ENCODE peak calls at places on chromosomes 11 and 22, in seven cellular contexts. One of them, this sample, is unnamed.
A peak's percentile ranks its signal among the peaks of the same experiment; 100 is the strongest.

GRCh38 chr22:42702675-42703074 is 18.0 kb downstream of the A4GALT start:
- DNase-seq in cardiac fibroblast: no peak
- DNase-seq in AG10803: no peak
- DNase-seq in IMR-90: no peak
- DNase-seq in fibroblast of mammary gland: no peak
- DNase-seq in fibroblast of pulmonary artery: no peak
- DNase-seq in AG09309: no peak
- DNase-seq in this sample: no peak

GRCh38 chr11:111097191-111097590 is 148.3 kb upstream of the POU2AF2 start:
- DNase-seq in cardiac fibroblast: peak; percentile 53
- DNase-seq in AG10803: peak; percentile 17
- DNase-seq in IMR-90: peak; percentile 62
- DNase-seq in fibroblast of mammary gland: peak; percentile 42
- DNase-seq in fibroblast of pulmonary artery: peak; percentile 66
- DNase-seq in AG09309: no peak
- DNase-seq in this sample: peak; percentile 66

GRCh38 chr22:17942721-17943120 is 81.6 kb downstream of the MICAL3 start:
- DNase-seq in cardiac fibroblast: no peak
- DNase-seq in AG10803: no peak
- DNase-seq in IMR-90: no peak
- DNase-seq in fibroblast of mammary gland: no peak
- DNase-seq in fibroblast of pulmonary artery: no peak
- DNase-seq in AG09309: no peak
- DNase-seq in this sample: no peak

GRCh38 chr22:20536590-20537324 is 29.3 kb downstream of the MED15 start:
- DNase-seq in cardiac fibroblast: peak; percentile 18
- DNase-seq in AG10803: no peak
- DNase-seq in IMR-90: no peak
- DNase-seq in fibroblast of mammary gland: peak; percentile 18
- DNase-seq in fibroblast of pulmonary artery: no peak
- DNase-seq in AG09309: no peak
- DNase-seq in this sample: no peak

GRCh38 chr11:130772266-130773227 is 143.7 kb downstream of the SNX19 start:
- DNase-seq in cardiac fibroblast: peak; percentile 95
- DNase-seq in AG10803: peak; percentile 97
- DNase-seq in IMR-90: peak; percentile 97
- DNase-seq in fibroblast of mammary gland: peak; percentile 100
- DNase-seq in fibroblast of pulmonary artery: peak; percentile 92
- DNase-seq in AG09309: peak; percentile 90
- DNase-seq in this sample: peak; percentile 99

GRCh38 chr11:123429336-123429735 is 733 bp upstream of the GRAMD1B start:
- DNase-seq in cardiac fibroblast: peak; percentile 90
- DNase-seq in AG10803: peak; percentile 87
- DNase-seq in IMR-90: peak; percentile 86
- DNase-seq in fibroblast of mammary gland: peak; percentile 58
- DNase-seq in fibroblast of pulmonary artery: no peak
- DNase-seq in AG09309: peak; percentile 48
- DNase-seq in this sample: peak; percentile 67

GRCh38 chr11:134069426-134069921 is 602 bp downstream of the JAM3 start:
- DNase-seq in cardiac fibroblast: peak; percentile 21
- DNase-seq in AG10803: peak; percentile 27
- DNase-seq in IMR-90: peak; percentile 31
- DNase-seq in fibroblast of mammary gland: peak; percentile 12
- DNase-seq in fibroblast of pulmonary artery: peak; percentile 31
- DNase-seq in AG09309: no peak
- DNase-seq in this sample: peak; percentile 65

GRCh38 chr11:130315354-130315970 is 745 bp upstream of the ZBTB44 start:
- DNase-seq in cardiac fibroblast: no peak
- DNase-seq in AG10803: no peak
- DNase-seq in IMR-90: no peak
- DNase-seq in fibroblast of mammary gland: no peak
- DNase-seq in fibroblast of pulmonary artery: no peak
- DNase-seq in AG09309: no peak
- DNase-seq in this sample: no peak

GRCh38 chr11:24619900-24620299 is 123.0 kb downstream of the LUZP2 start:
- DNase-seq in cardiac fibroblast: no peak
- DNase-seq in AG10803: no peak
- DNase-seq in IMR-90: no peak
- DNase-seq in fibroblast of mammary gland: no peak
- DNase-seq in fibroblast of pulmonary artery: no peak
- DNase-seq in AG09309: no peak
- DNase-seq in this sample: no peak

GRCh38 chr22:23767673-23768548 is at the start of gene CHCHD10:
- DNase-seq in cardiac fibroblast: peak; percentile 79
- DNase-seq in AG10803: peak; percentile 64
- DNase-seq in IMR-90: peak; percentile 50
- DNase-seq in fibroblast of mammary gland: peak; percentile 74
- DNase-seq in fibroblast of pulmonary artery: peak; percentile 75
- DNase-seq in AG09309: no peak
- DNase-seq in this sample: peak; percentile 91

GRCh38 chr11:124442847-124443246 is 2.6 kb downstream of the OR8B8 start:
- DNase-seq in cardiac fibroblast: no peak
- DNase-seq in AG10803: no peak
- DNase-seq in IMR-90: no peak
- DNase-seq in fibroblast of mammary gland: no peak
- DNase-seq in fibroblast of pulmonary artery: no peak
- DNase-seq in AG09309: no peak
- DNase-seq in this sample: no peak

GRCh38 chr11:61518032-61518795 is 9.7 kb downstream of the LRRC10B start:
- DNase-seq in cardiac fibroblast: no peak
- DNase-seq in AG10803: no peak
- DNase-seq in IMR-90: no peak
- DNase-seq in fibroblast of mammary gland: no peak
- DNase-seq in fibroblast of pulmonary artery: no peak
- DNase-seq in AG09309: no peak
- DNase-seq in this sample: no peak

GRCh38 chr11:14422052-14422813 is 63.2 kb upstream of the RRAS2 start:
- DNase-seq in cardiac fibroblast: peak; percentile 99
- DNase-seq in AG10803: peak; percentile 100
- DNase-seq in IMR-90: peak; percentile 100
- DNase-seq in fibroblast of mammary gland: peak; percentile 99
- DNase-seq in fibroblast of pulmonary artery: peak; percentile 99
- DNase-seq in AG09309: peak; percentile 96
- DNase-seq in this sample: peak; percentile 100

GRCh38 chr11:123188508-123189165 is 6.4 kb downstream of the CLMP start:
- DNase-seq in cardiac fibroblast: peak; percentile 86
- DNase-seq in AG10803: peak; percentile 69
- DNase-seq in IMR-90: peak; percentile 99
- DNase-seq in fibroblast of mammary gland: peak; percentile 100
- DNase-seq in fibroblast of pulmonary artery: peak; percentile 85
- DNase-seq in AG09309: no peak
- DNase-seq in this sample: peak; percentile 96

GRCh38 chr11:69694781-69695180 is 9.0 kb downstream of the FGF19 start:
- DNase-seq in cardiac fibroblast: no peak
- DNase-seq in AG10803: no peak
- DNase-seq in IMR-90: no peak
- DNase-seq in fibroblast of mammary gland: no peak
- DNase-seq in fibroblast of pulmonary artery: no peak
- DNase-seq in AG09309: no peak
- DNase-seq in this sample: no peak

GRCh38 chr11:132049205-132049604 is 678.8 kb downstream of the NTM start:
- DNase-seq in cardiac fibroblast: no peak
- DNase-seq in AG10803: no peak
- DNase-seq in IMR-90: no peak
- DNase-seq in fibroblast of mammary gland: no peak
- DNase-seq in fibroblast of pulmonary artery: no peak
- DNase-seq in AG09309: no peak
- DNase-seq in this sample: no peak

GRCh38 chr11:69472053-69472765 is 9.3 kb upstream of the LINC01488 start:
- DNase-seq in cardiac fibroblast: no peak
- DNase-seq in AG10803: no peak
- DNase-seq in IMR-90: no peak
- DNase-seq in fibroblast of mammary gland: no peak
- DNase-seq in fibroblast of pulmonary artery: no peak
- DNase-seq in AG09309: no peak
- DNase-seq in this sample: no peak

GRCh38 chr11:128061321-128061871 is 526.0 kb downstream of the ETS1 start:
- DNase-seq in cardiac fibroblast: no peak
- DNase-seq in AG10803: peak; percentile 39
- DNase-seq in IMR-90: peak; percentile 71
- DNase-seq in fibroblast of mammary gland: peak; percentile 48
- DNase-seq in fibroblast of pulmonary artery: peak; percentile 47
- DNase-seq in AG09309: no peak
- DNase-seq in this sample: peak; percentile 42

GRCh38 chr11:15208570-15209222 is 94.0 kb downstream of the INSC start:
- DNase-seq in cardiac fibroblast: peak; percentile 73
- DNase-seq in AG10803: peak; percentile 61
- DNase-seq in IMR-90: peak; percentile 53
- DNase-seq in fibroblast of mammary gland: peak; percentile 60
- DNase-seq in fibroblast of pulmonary artery: peak; percentile 73
- DNase-seq in AG09309: no peak
- DNase-seq in this sample: peak; percentile 57

DNA sequence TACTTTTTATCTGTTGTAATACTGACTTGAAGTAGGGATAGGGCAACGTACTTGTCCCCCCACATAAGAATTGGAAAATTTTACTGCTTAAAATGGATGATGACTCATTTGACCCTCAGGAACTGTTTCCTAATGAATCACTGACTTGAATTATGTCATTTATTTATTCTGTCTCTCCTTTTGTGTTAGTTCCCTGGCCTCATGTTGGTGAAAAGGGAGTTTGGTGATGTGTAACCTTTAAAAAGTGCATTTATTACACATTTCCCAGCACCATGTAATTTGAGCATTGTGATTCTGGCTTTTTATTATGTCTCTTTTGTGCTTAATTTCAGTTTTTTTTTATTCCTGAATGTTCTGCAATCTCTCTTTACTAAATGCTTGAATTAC is 20.3 kb upstream of the PGM2L1 start:
- DNase-seq in cardiac fibroblast: peak; percentile 89
- DNase-seq in AG10803: peak; percentile 37
- DNase-seq in IMR-90: peak; percentile 82
- DNase-seq in fibroblast of mammary gland: peak; percentile 81
- DNase-seq in fibroblast of pulmonary artery: peak; percentile 81
- DNase-seq in AG09309: peak; percentile 55
- DNase-seq in this sample: peak; percentile 76
- H3K4me3 ChIP-seq in cardiac fibroblast: no peak overlapping the region
- H3K4me3 ChIP-seq in AG10803: no peak overlapping the region
- H3K4me3 ChIP-seq in IMR-90: no peak overlapping the region
- H3K4me3 ChIP-seq in fibroblast of mammary gland: no peak overlapping the region
- H3K4me3 ChIP-seq in fibroblast of pulmonary artery: no peak overlapping the region
- H3K4me3 ChIP-seq in AG09309: no peak overlapping the region
- H3K4me3 ChIP-seq in this sample: no peak overlapping the region

DNA sequence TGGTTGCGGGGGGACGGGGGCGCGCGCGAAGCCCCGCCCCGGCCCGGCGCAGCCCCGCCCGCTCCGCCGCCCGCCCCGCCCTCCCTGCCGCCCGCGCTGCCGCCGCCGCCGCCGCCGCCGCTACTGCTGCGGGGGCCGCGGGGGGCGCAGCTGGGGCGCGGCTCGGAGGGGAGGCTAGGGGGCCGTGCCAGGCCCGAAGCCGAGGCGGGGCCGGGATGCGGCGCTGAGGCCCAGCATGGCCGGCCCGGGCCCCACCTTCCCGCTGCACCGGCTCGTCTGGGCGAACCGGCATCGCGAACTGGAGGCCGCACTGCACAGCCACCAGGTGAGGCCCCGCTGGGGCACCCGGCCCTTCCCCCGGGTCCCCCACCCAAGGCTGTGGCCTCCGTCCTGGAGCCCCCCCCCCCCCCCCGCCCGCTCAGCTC is at the start of gene ANKRD13D:
- DNase-seq in cardiac fibroblast: no peak
- DNase-seq in AG10803: no peak
- DNase-seq in IMR-90: no peak
- DNase-seq in fibroblast of mammary gland: no peak
- DNase-seq in fibroblast of pulmonary artery: no peak
- DNase-seq in AG09309: no peak
- DNase-seq in this sample: no peak
- TF ChIP-seq CTCF in cardiac fibroblast: no peak
- TF ChIP-seq CTCF in AG10803: no peak
- TF ChIP-seq CTCF in IMR-90: no peak
- TF ChIP-seq CTCF in fibroblast of mammary gland: no peak
- TF ChIP-seq CTCF in fibroblast of pulmonary artery: no peak
- TF ChIP-seq CTCF in AG09309: no peak
- TF ChIP-seq CTCF in this sample: no peak

GRCh38 chr22:33476206-33476605 is 418.0 kb upstream of the SYN3 start:
- DNase-seq in cardiac fibroblast: no peak
- DNase-seq in AG10803: no peak
- DNase-seq in IMR-90: no peak
- DNase-seq in fibroblast of mammary gland: no peak
- DNase-seq in fibroblast of pulmonary artery: no peak
- DNase-seq in AG09309: no peak
- DNase-seq in this sample: no peak
- H3K4me3 ChIP-seq in cardiac fibroblast: no peak overlapping the region
- H3K4me3 ChIP-seq in AG10803: no peak overlapping the region
- H3K4me3 ChIP-seq in IMR-90: no peak overlapping the region
- H3K4me3 ChIP-seq in fibroblast of mammary gland: no peak overlapping the region
- H3K4me3 ChIP-seq in fibroblast of pulmonary artery: no peak overlapping the region
- H3K4me3 ChIP-seq in AG09309: no peak overlapping the region
- H3K4me3 ChIP-seq in this sample: no peak overlapping the region

DNA sequence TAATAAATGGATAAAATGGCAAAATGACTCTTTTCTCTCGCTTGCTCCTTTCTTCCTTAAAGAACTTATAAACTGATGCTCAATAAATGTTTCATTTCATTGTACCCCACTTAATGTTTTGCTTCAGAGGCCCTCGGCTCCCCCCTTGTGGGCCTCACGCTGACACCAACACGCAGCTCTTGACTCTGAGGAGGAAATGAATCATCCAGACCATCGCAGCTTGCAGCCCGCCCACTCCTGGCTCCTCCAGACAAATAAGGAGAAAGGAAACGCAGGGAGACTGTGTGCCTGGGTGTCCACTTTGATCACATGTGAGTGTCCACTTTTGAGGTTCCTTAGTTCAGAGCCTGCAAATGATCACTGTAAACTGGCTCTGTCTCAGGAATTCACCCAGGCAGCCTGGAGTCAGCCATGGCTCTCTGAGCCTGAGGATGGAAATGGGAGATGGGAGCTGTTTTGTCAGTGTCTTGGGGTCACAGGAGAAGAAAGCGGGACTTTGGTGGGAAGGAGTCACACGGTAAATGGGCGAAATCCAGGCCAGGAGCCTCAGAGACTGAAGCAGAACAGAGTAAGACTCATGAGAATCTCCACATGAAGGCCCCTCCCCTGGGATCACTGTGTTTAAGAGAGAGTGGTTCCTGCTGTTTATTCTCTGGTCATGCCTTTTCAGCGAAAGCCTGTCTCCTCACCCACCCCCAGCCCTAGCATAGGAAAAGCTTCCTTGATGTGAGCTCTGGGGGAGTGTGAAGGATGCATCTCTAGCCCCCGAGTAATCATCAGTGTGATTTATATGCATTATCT is 96.5 kb downstream of the CWC15 start:
- DNase-seq in cardiac fibroblast: peak; percentile 96
- DNase-seq in AG10803: peak; percentile 93
- DNase-seq in IMR-90: peak; percentile 98
- DNase-seq in fibroblast of mammary gland: peak; percentile 94
- DNase-seq in fibroblast of pulmonary artery: peak; percentile 97
- DNase-seq in AG09309: peak; percentile 92
- DNase-seq in this sample: peak; percentile 97
- TF ChIP-seq CTCF in cardiac fibroblast: no peak
- TF ChIP-seq CTCF in AG10803: peak; percentile 51
- TF ChIP-seq CTCF in IMR-90: peak; percentile 52
- TF ChIP-seq CTCF in fibroblast of mammary gland: peak; percentile 42
- TF ChIP-seq CTCF in fibroblast of pulmonary artery: peak; percentile 28
- TF ChIP-seq CTCF in AG09309: peak; percentile 59
- TF ChIP-seq CTCF in this sample: peak; percentile 46

This sample was measured in foreskin fibroblast.